ENCODE peak calls at places on chromosomes 11 and 22, in eight cellular contexts. One of them, this sample, is unnamed.

GRCh38 chr11:128259816-128260215 is 327.5 kb downstream of the ETS1 start:
- DNase-seq in Peyer's patch: no peak
- DNase-seq in erythroblast: no peak
- DNase-seq in uterus: no peak
- DNase-seq in HCT116: no peak
- DNase-seq in A549: no peak
- DNase-seq in ovary: no peak
- DNase-seq in IMR-90: no peak
- DNase-seq in this sample: no peak

GRCh38 chr11:76164081-76164480 is 42.2 kb downstream of the WNT11 start:
- DNase-seq in Peyer's patch: no peak
- DNase-seq in erythroblast: no peak
- DNase-seq in uterus: no peak
- DNase-seq in HCT116: no peak
- DNase-seq in A549: no peak
- DNase-seq in ovary: no peak
- DNase-seq in IMR-90: no peak
- DNase-seq in this sample: no peak

GRCh38 chr11:119832536-119832935 is 103.5 kb upstream of the NECTIN1 start:
- DNase-seq in Peyer's patch: peak
- DNase-seq in erythroblast: no peak
- DNase-seq in uterus: no peak
- DNase-seq in HCT116: no peak
- DNase-seq in A549: peak
- DNase-seq in ovary: peak
- DNase-seq in IMR-90: peak
- DNase-seq in this sample: peak

GRCh38 chr11:5596611-5597201 is at the start of gene TRIM6:
- DNase-seq in Peyer's patch: peak
- DNase-seq in erythroblast: peak
- DNase-seq in uterus: peak
- DNase-seq in HCT116: no peak
- DNase-seq in A549: peak
- DNase-seq in ovary: peak
- DNase-seq in IMR-90: peak
- DNase-seq in this sample: peak

GRCh38 chr11:133713844-133714243 is 131.5 kb downstream of the SPATA19 start:
- DNase-seq in Peyer's patch: no peak
- DNase-seq in erythroblast: no peak
- DNase-seq in uterus: no peak
- DNase-seq in HCT116: no peak
- DNase-seq in A549: no peak
- DNase-seq in ovary: no peak
- DNase-seq in IMR-90: no peak
- DNase-seq in this sample: no peak

GRCh38 chr11:14537134-14537599 is 17.0 kb upstream of the PSMA1 start:
- DNase-seq in Peyer's patch: no peak
- DNase-seq in erythroblast: peak
- DNase-seq in uterus: no peak
- DNase-seq in HCT116: no peak
- DNase-seq in A549: peak
- DNase-seq in ovary: no peak
- DNase-seq in IMR-90: peak
- DNase-seq in this sample: no peak

GRCh38 chr11:45870706-45871105 is 14.7 kb upstream of the MAPK8IP1 start:
- DNase-seq in Peyer's patch: no peak
- DNase-seq in erythroblast: no peak
- DNase-seq in uterus: no peak
- DNase-seq in HCT116: no peak
- DNase-seq in A549: no peak
- DNase-seq in ovary: no peak
- DNase-seq in IMR-90: no peak
- DNase-seq in this sample: no peak

GRCh38 chr22:41762980-41763779 is 37.3 kb upstream of the CCDC134 start:
- DNase-seq in Peyer's patch: no peak
- DNase-seq in erythroblast: peak
- DNase-seq in uterus: no peak
- DNase-seq in HCT116: peak
- DNase-seq in A549: no peak
- DNase-seq in ovary: no peak
- DNase-seq in IMR-90: no peak
- DNase-seq in this sample: no peak

DNA sequence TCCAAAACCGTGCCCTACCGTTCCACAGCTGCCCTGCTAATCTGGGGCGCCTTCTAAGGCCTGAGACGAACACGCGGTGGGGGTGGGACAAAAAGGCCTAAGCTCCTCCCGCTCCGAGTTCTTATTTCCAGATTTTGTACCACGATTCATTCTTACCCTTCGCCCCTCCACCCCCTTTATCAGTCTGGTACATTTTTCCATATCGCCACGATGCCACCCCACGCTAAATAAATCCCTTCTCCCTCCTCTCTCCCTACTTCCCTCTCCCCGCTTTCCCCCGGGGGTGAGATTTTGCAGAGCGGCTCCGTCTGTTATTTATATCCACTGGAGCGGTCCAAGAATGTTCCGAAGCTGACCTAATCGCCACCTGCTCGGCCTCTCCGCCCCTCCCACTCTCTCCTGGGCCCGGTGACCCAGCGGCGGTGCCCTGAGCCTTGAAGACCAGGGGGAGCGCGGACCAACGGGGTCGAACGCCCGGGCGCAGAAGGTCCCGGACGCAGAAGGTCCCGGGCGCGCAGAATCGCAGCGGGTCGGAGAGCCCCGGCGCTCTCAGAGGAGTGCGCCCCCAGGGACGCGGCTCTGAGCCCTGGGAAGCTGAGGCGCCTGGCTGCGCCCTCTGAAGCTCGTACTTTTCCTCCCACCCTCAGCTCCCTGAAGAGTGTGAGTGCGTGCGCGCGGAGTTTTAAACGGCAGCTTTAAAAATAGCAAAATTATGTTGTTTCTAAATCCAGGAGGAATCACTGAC is 875 bp upstream of the PACSIN3 start:
- DNase-seq in Peyer's patch: no peak
- DNase-seq in erythroblast: peak
- DNase-seq in uterus: peak
- DNase-seq in HCT116: no peak
- DNase-seq in A549: no peak
- DNase-seq in ovary: peak
- DNase-seq in IMR-90: peak
- DNase-seq in this sample: peak
- TF ChIP-seq POLR2A in Peyer's patch: no peak
- TF ChIP-seq POLR2A in erythroblast: no peak
- TF ChIP-seq POLR2A in uterus: peak
- TF ChIP-seq POLR2A in HCT116: peak
- TF ChIP-seq POLR2A in A549: no peak
- TF ChIP-seq POLR2A in ovary: no peak
- TF ChIP-seq POLR2A in IMR-90: no peak
- TF ChIP-seq POLR2A in this sample: no peak

GRCh38 chr11:124869331-124869730 is 4.1 kb downstream of the ROBO3 start:
- DNase-seq in Peyer's patch: no peak
- DNase-seq in erythroblast: no peak
- DNase-seq in uterus: no peak
- DNase-seq in HCT116: no peak
- DNase-seq in A549: no peak
- DNase-seq in ovary: no peak
- DNase-seq in IMR-90: no peak
- DNase-seq in this sample: no peak

GRCh38 chr11:124868322-124869274 is 3.4 kb downstream of the ROBO3 start:
- DNase-seq in Peyer's patch: peak
- DNase-seq in erythroblast: no peak
- DNase-seq in uterus: no peak
- DNase-seq in HCT116: no peak
- DNase-seq in A549: no peak
- DNase-seq in ovary: no peak
- DNase-seq in IMR-90: no peak
- DNase-seq in this sample: no peak

GRCh38 chr11:124869856-124870387 is 4.7 kb downstream of the ROBO3 start:
- DNase-seq in Peyer's patch: no peak
- DNase-seq in erythroblast: no peak
- DNase-seq in uterus: no peak
- DNase-seq in HCT116: no peak
- DNase-seq in A549: no peak
- DNase-seq in ovary: no peak
- DNase-seq in IMR-90: no peak
- DNase-seq in this sample: no peak

GRCh38 chr11:124872280-124872679 is 7.0 kb downstream of the ROBO3 start:
- DNase-seq in Peyer's patch: no peak
- DNase-seq in erythroblast: no peak
- DNase-seq in uterus: no peak
- DNase-seq in HCT116: no peak
- DNase-seq in A549: no peak
- DNase-seq in ovary: no peak
- DNase-seq in IMR-90: no peak
- DNase-seq in this sample: no peak

DNA sequence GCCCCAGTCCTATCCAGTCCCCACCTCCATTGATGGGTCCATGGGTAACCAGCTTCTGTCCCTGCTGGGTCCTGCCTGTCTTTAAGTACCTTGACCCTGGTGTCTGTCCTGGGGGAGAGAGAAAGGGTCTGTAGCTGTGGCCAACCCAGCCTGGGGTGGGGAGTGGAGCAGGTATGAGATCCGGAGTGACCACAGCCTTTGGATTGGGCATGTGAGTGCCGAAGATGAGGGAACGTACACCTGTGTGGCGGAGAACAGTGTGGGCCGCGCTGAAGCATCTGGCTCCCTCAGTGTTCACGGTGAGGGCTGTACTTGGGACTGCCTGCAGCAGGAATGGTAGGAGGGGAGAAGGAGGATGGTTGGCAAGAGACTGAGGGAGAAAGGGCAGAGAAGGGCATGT is 5.2 kb downstream of the ROBO3 start:
- DNase-seq in Peyer's patch: no peak
- DNase-seq in erythroblast: no peak
- DNase-seq in uterus: no peak
- DNase-seq in HCT116: no peak
- DNase-seq in A549: no peak
- DNase-seq in ovary: no peak
- DNase-seq in IMR-90: no peak
- DNase-seq in this sample: no peak
- TF ChIP-seq POLR2A in Peyer's patch: no peak
- TF ChIP-seq POLR2A in erythroblast: no peak
- TF ChIP-seq POLR2A in uterus: no peak
- TF ChIP-seq POLR2A in HCT116: no peak
- TF ChIP-seq POLR2A in A549: no peak
- TF ChIP-seq POLR2A in ovary: no peak
- TF ChIP-seq POLR2A in IMR-90: no peak
- TF ChIP-seq POLR2A in this sample: no peak

GRCh38 chr11:112004389-112004788 is 20.8 kb upstream of the DLAT start:
- DNase-seq in Peyer's patch: no peak
- DNase-seq in erythroblast: peak
- DNase-seq in uterus: no peak
- DNase-seq in HCT116: peak
- DNase-seq in A549: peak
- DNase-seq in ovary: no peak
- DNase-seq in IMR-90: no peak
- DNase-seq in this sample: no peak

GRCh38 chr11:111999111-111999510 is 26.1 kb upstream of the DLAT start:
- DNase-seq in Peyer's patch: no peak
- DNase-seq in erythroblast: no peak
- DNase-seq in uterus: no peak
- DNase-seq in HCT116: no peak
- DNase-seq in A549: no peak
- DNase-seq in ovary: no peak
- DNase-seq in IMR-90: no peak
- DNase-seq in this sample: no peak

GRCh38 chr11:112002491-112003216 is 22.6 kb upstream of the DLAT start:
- DNase-seq in Peyer's patch: no peak
- DNase-seq in erythroblast: no peak
- DNase-seq in uterus: no peak
- DNase-seq in HCT116: no peak
- DNase-seq in A549: no peak
- DNase-seq in ovary: no peak
- DNase-seq in IMR-90: no peak
- DNase-seq in this sample: no peak

GRCh38 chr11:111996129-111996528 is 29.1 kb upstream of the DLAT start:
- DNase-seq in Peyer's patch: no peak
- DNase-seq in erythroblast: no peak
- DNase-seq in uterus: no peak
- DNase-seq in HCT116: no peak
- DNase-seq in A549: no peak
- DNase-seq in ovary: no peak
- DNase-seq in IMR-90: no peak
- DNase-seq in this sample: no peak

DNA sequence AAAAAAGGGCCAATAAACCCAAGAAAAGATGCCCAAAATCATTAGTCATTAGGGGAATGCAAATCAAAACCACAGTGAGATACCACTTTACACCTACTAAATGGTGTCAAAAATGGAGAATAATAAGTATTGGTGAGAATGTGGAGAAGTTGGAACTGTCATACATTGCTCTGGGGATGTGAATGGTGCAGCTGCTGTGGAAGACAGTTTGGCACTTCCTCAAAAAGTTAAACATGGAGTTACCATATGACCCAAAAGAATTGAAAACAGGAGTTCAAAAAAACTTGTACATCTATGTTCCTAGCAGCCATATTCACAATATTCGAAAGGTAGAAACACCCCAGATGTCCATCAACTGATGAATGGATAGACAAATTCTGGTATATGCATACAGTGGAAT is 24.5 kb upstream of the DLAT start:
- DNase-seq in Peyer's patch: no peak
- DNase-seq in erythroblast: no peak
- DNase-seq in uterus: no peak
- DNase-seq in HCT116: no peak
- DNase-seq in A549: no peak
- DNase-seq in ovary: no peak
- DNase-seq in IMR-90: no peak
- DNase-seq in this sample: no peak
- TF ChIP-seq POLR2A in Peyer's patch: no peak
- TF ChIP-seq POLR2A in erythroblast: no peak
- TF ChIP-seq POLR2A in uterus: no peak
- TF ChIP-seq POLR2A in HCT116: no peak
- TF ChIP-seq POLR2A in A549: no peak
- TF ChIP-seq POLR2A in ovary: no peak
- TF ChIP-seq POLR2A in IMR-90: no peak
- TF ChIP-seq POLR2A in this sample: no peak

GRCh38 chr11:109039611-109040010 is 374.7 kb downstream of the DDX10 start:
- DNase-seq in Peyer's patch: no peak
- DNase-seq in erythroblast: no peak
- DNase-seq in uterus: no peak
- DNase-seq in HCT116: no peak
- DNase-seq in A549: no peak
- DNase-seq in ovary: no peak
- DNase-seq in IMR-90: no peak
- DNase-seq in this sample: no peak

GRCh38 chr11:109035261-109035660 is 370.4 kb downstream of the DDX10 start:
- DNase-seq in Peyer's patch: no peak
- DNase-seq in erythroblast: no peak
- DNase-seq in uterus: no peak
- DNase-seq in HCT116: no peak
- DNase-seq in A549: no peak
- DNase-seq in ovary: no peak
- DNase-seq in IMR-90: no peak
- DNase-seq in this sample: no peak

GRCh38 chr11:109036011-109036410 is 371.1 kb downstream of the DDX10 start:
- DNase-seq in Peyer's patch: no peak
- DNase-seq in erythroblast: no peak
- DNase-seq in uterus: no peak
- DNase-seq in HCT116: no peak
- DNase-seq in A549: no peak
- DNase-seq in ovary: no peak
- DNase-seq in IMR-90: no peak
- DNase-seq in this sample: no peak

GRCh38 chr11:109040303-109040702 is 375.4 kb downstream of the DDX10 start:
- DNase-seq in Peyer's patch: no peak
- DNase-seq in erythroblast: peak
- DNase-seq in uterus: no peak
- DNase-seq in HCT116: peak
- DNase-seq in A549: no peak
- DNase-seq in ovary: no peak
- DNase-seq in IMR-90: no peak
- DNase-seq in this sample: no peak

GRCh38 chr11:109037856-109038780 is 373.2 kb downstream of the DDX10 start:
- DNase-seq in Peyer's patch: no peak
- DNase-seq in erythroblast: no peak
- DNase-seq in uterus: peak
- DNase-seq in HCT116: no peak
- DNase-seq in A549: no peak
- DNase-seq in ovary: peak
- DNase-seq in IMR-90: peak
- DNase-seq in this sample: no peak
- TF ChIP-seq POLR2A in Peyer's patch: no peak
- TF ChIP-seq POLR2A in erythroblast: no peak
- TF ChIP-seq POLR2A in uterus: no peak
- TF ChIP-seq POLR2A in HCT116: no peak
- TF ChIP-seq POLR2A in A549: no peak
- TF ChIP-seq POLR2A in ovary: no peak
- TF ChIP-seq POLR2A in IMR-90: no peak
- TF ChIP-seq POLR2A in this sample: no peak

This sample was measured in adrenal gland.